ENCODE peak calls at places on chromosomes 6 and 20, in eight cellular contexts. F is stimulated activated CD4-positive, alpha-beta T cell treated with anti-CD3 and anti-CD28 coated beads, Interleukin-1b, Interleukin-23, amount 100 ng/mL, for 1 hour; C is body of pancreas; Z is AG08396; H is GF-D8; A is coronary artery; J is EH; I is activated effector memory CD4-positive, alpha-beta T cell treated with anti-CD3 and anti-CD28 coated beads, Interleukin-2, amount 50 U/mL, for 16 hours. L is an unnamed sample.

GRCh38 chr6:28603920-28604319 is 78.2 kb downstream of the GPX5 start:
- DNase-seq in F (no peak), I (no peak), C (no peak), H (no peak), A (no peak), Z (no peak), J (no peak), L (no peak)

GRCh38 chr20:3843490-3843889 is 3.1 kb upstream of the MAVS start:
- DNase-seq in Z (peak), F (no peak), I (no peak), A (no peak), J (peak), C (no peak), H (peak), L (no peak)

GRCh38 chr6:69861986-69862385 is 4.4 kb upstream of the COL19A1 start:
- DNase-seq in Z (no peak), J (no peak), A (no peak), I (no peak), H (no peak), C (no peak), F (no peak), L (no peak)

GRCh38 chr6:131368077-131368911 is 204.7 kb upstream of the ARG1 start:
- DNase-seq in A (no peak), F (no peak), Z (no peak), H (no peak), C (peak), J (peak), I (no peak), L (no peak)

GRCh38 chr6:42295688-42296087 is 78.0 kb upstream of the MRPS10 start:
- DNase-seq in H (no peak), Z (no peak), A (no peak), C (no peak), I (no peak), F (no peak), J (no peak), L (no peak)

GRCh38 chr20:62132421-62132820 is 10.1 kb downstream of the LSM14B start:
- DNase-seq in I (no peak), A (no peak), F (no peak), C (no peak), J (no peak), H (peak), Z (no peak), L (no peak)

GRCh38 chr20:18506744-18507143 is 996 bp upstream of the SEC23B start:
- DNase-seq in A (no peak), J (no peak), H (no peak), Z (no peak), I (no peak), C (no peak), F (no peak), L (no peak)

GRCh38 chr6:15595461-15596173 is 67.2 kb downstream of the DTNBP1 start:
- DNase-seq in A (no peak), C (no peak), I (no peak), H (no peak), F (no peak), J (peak), Z (no peak), L (no peak)

GRCh38 chr6:167538746-167539145 is 213.9 kb downstream of the TTLL2 start:
- DNase-seq in Z (no peak), I (no peak), H (no peak), J (no peak), F (no peak), C (no peak), A (no peak), L (no peak)

GRCh38 chr6:43428112-43428570 is 800 bp downstream of the ABCC10 start:
- DNase-seq in A (no peak), Z (no peak), C (no peak), I (no peak), J (no peak), F (no peak), H (peak), L (no peak)

GRCh38 chr6:37038297-37039198 is 33.1 kb downstream of the FGD2 start:
- DNase-seq in J (no peak), A (no peak), Z (no peak), F (no peak), H (peak), I (no peak), C (peak), L (no peak)

GRCh38 chr6:37482356-37483292 is 17.1 kb downstream of the CCDC167 start:
- DNase-seq in F (no peak), C (no peak), Z (no peak), A (no peak), J (no peak), I (no peak), H (no peak), L (no peak)

GRCh38 chr6:121848523-121849255 is 413.2 kb downstream of the GJA1 start:
- DNase-seq in A (no peak), I (no peak), H (no peak), J (peak), C (no peak), F (no peak), Z (no peak), L (no peak)

GRCh38 chr6:157657754-157658153 is 165.3 kb upstream of the SNX9 start:
- DNase-seq in A (no peak), I (no peak), H (no peak), J (no peak), Z (no peak), C (no peak), F (no peak), L (no peak)

GRCh38 chr6:151365233-151365632 is 26.1 kb downstream of the ZBTB2 start:
- DNase-seq in Z (no peak), F (no peak), I (no peak), H (no peak), C (no peak), J (no peak), A (no peak), L (no peak)